ENCODE peak calls at places on chromosomes 6 and 20, in four cellular contexts. R is HuH-7.5, T is LoVo, I is NCI-H748 treated with DMSO at 0.1 percent for 48 hours. K is an unnamed sample.

GRCh38 chr6:154156135-154156948 is 117.3 kb downstream of the OPRM1 start:
- DNase-seq in R (no peak), I (peak; percentile 80), T (no peak), K (peak; percentile 26)

GRCh38 chr20:4483481-4483880 is 238.2 kb upstream of the PRND start:
- DNase-seq in T (no peak), R (no peak), I (no peak), K (no peak)

GRCh38 chr6:109612268-109612667 is 78.7 kb downstream of the AK9 start:
- DNase-seq in T (no peak), I (no peak), R (no peak), K (no peak)

GRCh38 chr6:93419304-93420162 is at the start of gene EPHA7:
- DNase-seq in R (peak; percentile 38), T (peak; percentile 42), I (peak; percentile 97), K (peak; percentile 97)

GRCh38 chr6:53263915-53264314 is 84.8 kb downstream of the ELOVL5 start:
- DNase-seq in T (no peak), R (no peak), I (no peak), K (no peak)

GRCh38 chr20:44702776-44703175 is 12.4 kb upstream of the CCN5 start:
- DNase-seq in R (no peak), T (no peak), I (no peak), K (peak; percentile 87)

GRCh38 chr6:169741344-169741743 is 10.0 kb downstream of the DYNLT2 start:
- DNase-seq in R (no peak), T (no peak), I (no peak), K (no peak)

GRCh38 chr20:3039426-3039825 is 4.0 kb upstream of the GNRH2 start:
- DNase-seq in T (no peak), I (no peak), R (no peak), K (no peak)

GRCh38 chr6:7050911-7051779 is 56.6 kb upstream of the RREB1 start:
- DNase-seq in R (peak; percentile 29), I (peak; percentile 31), T (peak; percentile 94), K (peak; percentile 32)

GRCh38 chr6:45371924-45372582 is 5.7 kb downstream of the SUPT3H start:
- DNase-seq in I (no peak), R (no peak), T (no peak), K (no peak)